ENCODE peak calls at places on chromosomes 11 and 22, in five cellular contexts. One of them, this sample, is unnamed.

GRCh38 chr22:17954200-17954859 is 70.0 kb downstream of the MICAL3 start:
- DNase-seq in NCI-H1092: no peak
- DNase-seq in T-helper 9 cell: no peak
- DNase-seq in GM23248: no peak
- DNase-seq in glutamatergic neuron: no peak
- DNase-seq in this sample: no peak

GRCh38 chr11:36454991-36455611 is 55.0 kb downstream of the TRAF6 start:
- DNase-seq in NCI-H1092: no peak
- DNase-seq in glutamatergic neuron: no peak
- DNase-seq in T-helper 9 cell: no peak
- DNase-seq in GM23248: peak
- DNase-seq in this sample: no peak

GRCh38 chr11:117026593-117027330 is 71.5 kb downstream of the SIK3 start:
- DNase-seq in NCI-H1092: no peak
- DNase-seq in glutamatergic neuron: no peak
- DNase-seq in T-helper 9 cell: no peak
- DNase-seq in GM23248: peak
- DNase-seq in this sample: no peak

GRCh38 chr11:95337175-95337957 is 106.4 kb upstream of the SESN3 start:
- DNase-seq in GM23248: peak
- DNase-seq in NCI-H1092: peak
- DNase-seq in glutamatergic neuron: peak
- DNase-seq in T-helper 9 cell: no peak
- DNase-seq in this sample: no peak

GRCh38 chr22:49738006-49738405 is 89.7 kb downstream of the BRD1 start:
- DNase-seq in NCI-H1092: no peak
- DNase-seq in glutamatergic neuron: no peak
- DNase-seq in T-helper 9 cell: no peak
- DNase-seq in GM23248: no peak
- DNase-seq in this sample: no peak

GRCh38 chr11:107583629-107584195 is 7.2 kb upstream of the ELMOD1 start:
- DNase-seq in glutamatergic neuron: no peak
- DNase-seq in NCI-H1092: no peak
- DNase-seq in GM23248: peak
- DNase-seq in T-helper 9 cell: no peak
- DNase-seq in this sample: no peak

GRCh38 chr22:36762687-36763260 is 13.1 kb downstream of the IFT27 start:
- DNase-seq in NCI-H1092: no peak
- DNase-seq in glutamatergic neuron: no peak
- DNase-seq in T-helper 9 cell: no peak
- DNase-seq in GM23248: peak
- DNase-seq in this sample: no peak

GRCh38 chr11:12199231-12199948 is 89.0 kb downstream of the MICAL2 start:
- DNase-seq in glutamatergic neuron: no peak
- DNase-seq in NCI-H1092: no peak
- DNase-seq in GM23248: no peak
- DNase-seq in T-helper 9 cell: no peak
- DNase-seq in this sample: no peak

GRCh38 chr11:89405629-89406028 is 85.5 kb downstream of the NOX4 start:
- DNase-seq in NCI-H1092: no peak
- DNase-seq in GM23248: peak
- DNase-seq in glutamatergic neuron: no peak
- DNase-seq in T-helper 9 cell: no peak
- DNase-seq in this sample: no peak

GRCh38 chr22:24969588-24970301 is 17.2 kb downstream of the KIAA1671 start:
- DNase-seq in NCI-H1092: no peak
- DNase-seq in glutamatergic neuron: no peak
- DNase-seq in T-helper 9 cell: no peak
- DNase-seq in GM23248: peak
- DNase-seq in this sample: no peak

GRCh38 chr11:12248330-12248729 is 129.0 kb upstream of the PARVA start:
- DNase-seq in glutamatergic neuron: no peak
- DNase-seq in NCI-H1092: peak
- DNase-seq in GM23248: no peak
- DNase-seq in T-helper 9 cell: no peak
- DNase-seq in this sample: peak

GRCh38 chr11:131666006-131666405 is 295.6 kb downstream of the NTM start:
- DNase-seq in glutamatergic neuron: no peak
- DNase-seq in T-helper 9 cell: no peak
- DNase-seq in NCI-H1092: no peak
- DNase-seq in GM23248: peak
- DNase-seq in this sample: no peak

GRCh38 chr11:10498022-10498400 is 42.9 kb downstream of the AMPD3 start:
- DNase-seq in NCI-H1092: no peak
- DNase-seq in T-helper 9 cell: no peak
- DNase-seq in GM23248: no peak
- DNase-seq in glutamatergic neuron: no peak
- DNase-seq in this sample: no peak

GRCh38 chr11:14336507-14337503 is 22.2 kb downstream of the RRAS2 start:
- DNase-seq in GM23248: peak
- DNase-seq in glutamatergic neuron: no peak
- DNase-seq in T-helper 9 cell: no peak
- DNase-seq in NCI-H1092: no peak
- DNase-seq in this sample: no peak

GRCh38 chr11:113906038-113906437 is 1.4 kb downstream of the HTR3B start:
- DNase-seq in NCI-H1092: peak
- DNase-seq in T-helper 9 cell: no peak
- DNase-seq in GM23248: peak
- DNase-seq in glutamatergic neuron: no peak
- DNase-seq in this sample: no peak

GRCh38 chr11:70328556-70328955 is 58.1 kb downstream of the PPFIA1 start:
- DNase-seq in glutamatergic neuron: no peak
- DNase-seq in NCI-H1092: no peak
- DNase-seq in T-helper 9 cell: no peak
- DNase-seq in GM23248: no peak
- DNase-seq in this sample: no peak

GRCh38 chr11:120807414-120808150 is 216.3 kb upstream of the TBCEL start:
- DNase-seq in glutamatergic neuron: no peak
- DNase-seq in NCI-H1092: no peak
- DNase-seq in T-helper 9 cell: no peak
- DNase-seq in GM23248: peak
- DNase-seq in this sample: no peak

GRCh38 chr11:47524200-47524874 is 28.6 kb downstream of the CELF1 start:
- DNase-seq in glutamatergic neuron: peak
- DNase-seq in T-helper 9 cell: no peak
- DNase-seq in NCI-H1092: peak
- DNase-seq in GM23248: peak
- DNase-seq in this sample: no peak

GRCh38 chr11:3037041-3037944 is 19.9 kb downstream of the CARS1 start:
- DNase-seq in T-helper 9 cell: peak
- DNase-seq in GM23248: peak
- DNase-seq in glutamatergic neuron: peak
- DNase-seq in NCI-H1092: peak
- DNase-seq in this sample: peak

GRCh38 chr11:128493570-128493965 is 93.8 kb downstream of the ETS1 start:
- DNase-seq in glutamatergic neuron: no peak
- DNase-seq in T-helper 9 cell: no peak
- DNase-seq in NCI-H1092: no peak
- DNase-seq in GM23248: peak
- DNase-seq in this sample: no peak

GRCh38 chr11:111177037-111177988 is 68.2 kb upstream of the POU2AF2 start:
- DNase-seq in T-helper 9 cell: no peak
- DNase-seq in NCI-H1092: no peak
- DNase-seq in GM23248: no peak
- DNase-seq in glutamatergic neuron: no peak
- DNase-seq in this sample: no peak

GRCh38 chr11:110098645-110099044 is 5.5 kb downstream of the ZC3H12C start:
- DNase-seq in NCI-H1092: no peak
- DNase-seq in GM23248: no peak
- DNase-seq in T-helper 9 cell: no peak
- DNase-seq in glutamatergic neuron: no peak
- DNase-seq in this sample: no peak

GRCh38 chr11:5516599-5516998 is at the start of gene UBQLNL:
- DNase-seq in NCI-H1092: no peak
- DNase-seq in T-helper 9 cell: no peak
- DNase-seq in glutamatergic neuron: no peak
- DNase-seq in GM23248: no peak
- DNase-seq in this sample: no peak

GRCh38 chr11:65132988-65133700 is 1.2 kb downstream of the SYVN1 start:
- DNase-seq in NCI-H1092: no peak
- DNase-seq in GM23248: peak
- DNase-seq in T-helper 9 cell: no peak
- DNase-seq in glutamatergic neuron: no peak
- DNase-seq in this sample: no peak

GRCh38 chr11:113567097-113567496 is 91.9 kb upstream of the DRD2 start:
- DNase-seq in NCI-H1092: no peak
- DNase-seq in T-helper 9 cell: no peak
- DNase-seq in glutamatergic neuron: no peak
- DNase-seq in GM23248: no peak
- DNase-seq in this sample: no peak

GRCh38 chr22:22887621-22888503 is at the start of gene IGLL5:
- DNase-seq in NCI-H1092: no peak
- DNase-seq in GM23248: no peak
- DNase-seq in glutamatergic neuron: no peak
- DNase-seq in T-helper 9 cell: no peak
- DNase-seq in this sample: no peak

GRCh38 chr11:134277176-134278001 is 1.2 kb downstream of the GLB1L3 start:
- DNase-seq in T-helper 9 cell: no peak
- DNase-seq in NCI-H1092: no peak
- DNase-seq in GM23248: peak
- DNase-seq in glutamatergic neuron: peak
- DNase-seq in this sample: no peak

GRCh38 chr11:40877256-40877655 is 582.2 kb downstream of the LRRC4C start:
- DNase-seq in glutamatergic neuron: no peak
- DNase-seq in GM23248: peak
- DNase-seq in NCI-H1092: no peak
- DNase-seq in T-helper 9 cell: no peak
- DNase-seq in this sample: no peak

GRCh38 chr22:32144875-32145274 is 14.2 kb downstream of the C22orf42 start:
- DNase-seq in glutamatergic neuron: no peak
- DNase-seq in GM23248: no peak
- DNase-seq in T-helper 9 cell: no peak
- DNase-seq in NCI-H1092: no peak
- DNase-seq in this sample: no peak

GRCh38 chr11:70948855-70949551 is 303.4 kb downstream of the SHANK2 start:
- DNase-seq in glutamatergic neuron: no peak
- DNase-seq in GM23248: no peak
- DNase-seq in NCI-H1092: peak
- DNase-seq in T-helper 9 cell: no peak
- DNase-seq in this sample: no peak

GRCh38 chr11:1875093-1875785 is 16.5 kb downstream of the PRR33 start:
- DNase-seq in GM23248: no peak
- DNase-seq in NCI-H1092: peak
- DNase-seq in glutamatergic neuron: peak
- DNase-seq in T-helper 9 cell: no peak
- DNase-seq in this sample: no peak

GRCh38 chr11:68138256-68138655 is 17.1 kb upstream of the CHKA start:
- DNase-seq in glutamatergic neuron: no peak
- DNase-seq in GM23248: peak
- DNase-seq in NCI-H1092: no peak
- DNase-seq in T-helper 9 cell: no peak
- DNase-seq in this sample: no peak

GRCh38 chr11:44989831-44990566 is 39.3 kb upstream of the TP53I11 start:
- DNase-seq in GM23248: peak
- DNase-seq in glutamatergic neuron: no peak
- DNase-seq in T-helper 9 cell: no peak
- DNase-seq in NCI-H1092: peak
- DNase-seq in this sample: no peak

GRCh38 chr11:67345247-67345948 is 7.9 kb downstream of the POLD4 start:
- DNase-seq in T-helper 9 cell: no peak
- DNase-seq in GM23248: no peak
- DNase-seq in NCI-H1092: no peak
- DNase-seq in glutamatergic neuron: no peak
- DNase-seq in this sample: no peak

GRCh38 chr11:92915551-92915950 is 53.9 kb upstream of the MTNR1B start:
- DNase-seq in NCI-H1092: no peak
- DNase-seq in glutamatergic neuron: no peak
- DNase-seq in T-helper 9 cell: no peak
- DNase-seq in GM23248: no peak
- DNase-seq in this sample: no peak

GRCh38 chr11:67022961-67023956 is at the start of gene SYT12:
- DNase-seq in glutamatergic neuron: peak
- DNase-seq in GM23248: peak
- DNase-seq in NCI-H1092: no peak
- DNase-seq in T-helper 9 cell: no peak
- DNase-seq in this sample: no peak

GRCh38 chr11:128181090-128181485 is 406.3 kb downstream of the ETS1 start:
- DNase-seq in GM23248: no peak
- DNase-seq in NCI-H1092: no peak
- DNase-seq in glutamatergic neuron: no peak
- DNase-seq in T-helper 9 cell: no peak
- DNase-seq in this sample: no peak

GRCh38 chr22:17501679-17502285 is 61.5 kb upstream of the SLC25A18 start:
- DNase-seq in GM23248: peak
- DNase-seq in glutamatergic neuron: no peak
- DNase-seq in NCI-H1092: peak
- DNase-seq in T-helper 9 cell: peak
- DNase-seq in this sample: no peak

GRCh38 chr11:30311189-30311588 is 11.7 kb upstream of the ARL14EP start:
- DNase-seq in GM23248: no peak
- DNase-seq in T-helper 9 cell: no peak
- DNase-seq in glutamatergic neuron: no peak
- DNase-seq in NCI-H1092: no peak
- DNase-seq in this sample: no peak

GRCh38 chr11:70423523-70424505 is 25.5 kb downstream of the CTTN start:
- DNase-seq in T-helper 9 cell: no peak
- DNase-seq in glutamatergic neuron: no peak
- DNase-seq in GM23248: peak
- DNase-seq in NCI-H1092: no peak
- DNase-seq in this sample: no peak